ENCODE peak calls at places on chromosomes 5 and 9, in five cellular contexts. J, U, S, X and T are unnamed samples.

GRCh38 chr5:168471785-168472184 is 14.5 kb upstream of the RARS1 start:
- DNase-seq in J (no peak), U (no peak), S (no peak), X (no peak), T (no peak)

GRCh38 chr5:146620663-146621051 is 104.7 kb upstream of the GPR151 start:
- DNase-seq in J (no peak), U (no peak), S (no peak), X (peak), T (no peak)

GRCh38 chr5:150263801-150264621 is 25.6 kb downstream of the CAMK2A start:
- DNase-seq in J (peak), U (no peak), S (no peak), X (no peak), T (no peak)

GRCh38 chr9:124077915-124078572 is 66.5 kb downstream of the LHX2 start:
- DNase-seq in J (no peak), U (peak), S (no peak), X (no peak), T (no peak)

GRCh38 chr5:60844429-60844890 is 391 bp upstream of the ELOVL7 start:
- DNase-seq in J (no peak), U (peak), S (no peak), X (no peak), T (no peak)

GRCh38 chr9:23172979-23173637 is 652.9 kb downstream of the ELAVL2 start:
- DNase-seq in J (no peak), U (no peak), S (no peak), X (no peak), T (no peak)

GRCh38 chr9:130453487-130453886 is 8.7 kb downstream of the ASS1 start:
- DNase-seq in J (no peak), U (peak), S (no peak), X (no peak), T (peak)

GRCh38 chr9:70382709-70383605 is 31.5 kb downstream of the KLF9 start:
- DNase-seq in J (no peak), U (no peak), S (no peak), X (no peak), T (no peak)

GRCh38 chr9:126631254-126631653 is 17.5 kb downstream of the LMX1B start:
- DNase-seq in J (no peak), U (no peak), S (no peak), X (no peak), T (no peak)

GRCh38 chr5:13660072-13660471 is 284.4 kb downstream of the DNAH5 start:
- DNase-seq in J (peak), U (no peak), S (no peak), X (no peak), T (no peak)

GRCh38 chr5:111779260-111780254 is 22.6 kb upstream of the NREP start:
- DNase-seq in J (no peak), U (no peak), S (no peak), X (no peak), T (no peak)

GRCh38 chr5:149130121-149130931 is 11.0 kb upstream of the ABLIM3 start:
- DNase-seq in J (no peak), U (no peak), S (no peak), X (no peak), T (no peak)

GRCh38 chr9:81969971-81970370 is 18.6 kb upstream of the SPATA31D1 start:
- DNase-seq in J (no peak), U (no peak), S (no peak), X (no peak), T (no peak)

GRCh38 chr5:81778642-81779041 is 27.7 kb upstream of the SSBP2 start:
- DNase-seq in J (no peak), U (no peak), S (no peak), X (no peak), T (peak)

GRCh38 chr5:75566710-75567309 is 44.4 kb upstream of the ANKDD1B start:
- DNase-seq in J (peak), U (peak), S (peak), X (no peak), T (peak)

GRCh38 chr5:149605998-149606721 is 24.9 kb downstream of the ARHGEF37 start:
- DNase-seq in J (peak), U (no peak), S (peak), X (no peak), T (peak)

GRCh38 chr9:86483496-86483895 is 129.3 kb upstream of the TUT7 start:
- DNase-seq in J (no peak), U (no peak), S (no peak), X (no peak), T (no peak)

GRCh38 chr5:68176802-68177479 is 38.6 kb upstream of the PIK3R1 start:
- DNase-seq in J (no peak), U (no peak), S (no peak), X (no peak), T (no peak)

GRCh38 chr9:4774209-4774608 is 18.5 kb upstream of the RCL1 start:
- DNase-seq in J (peak), U (no peak), S (no peak), X (no peak), T (no peak)
- TF ChIP-seq HDAC2 in J (no peak), U (no peak), S (no peak), X (no peak), T (no peak)

GRCh38 chr5:59132131-59132530 is 549.3 kb downstream of the RAB3C start:
- DNase-seq in J (no peak), U (no peak), S (no peak), X (no peak), T (no peak)
- TF ChIP-seq HDAC2 in J (no peak), U (no peak), S (no peak), X (no peak), T (no peak)

GRCh38 chr5:23289162-23289561 is 218.2 kb upstream of the PRDM9 start:
- DNase-seq in J (no peak), U (no peak), S (no peak), X (no peak), T (no peak)
- TF ChIP-seq HDAC2 in J (no peak), U (no peak), S (no peak), X (no peak), T (no peak)

GRCh38 chr5:154295551-154295950 is 105.0 kb downstream of the GALNT10 start:
- DNase-seq in J (no peak), U (no peak), S (no peak), X (no peak), T (no peak)
- TF ChIP-seq HDAC2 in J (no peak), U (no peak), S (no peak), X (no peak), T (no peak)

DNA sequence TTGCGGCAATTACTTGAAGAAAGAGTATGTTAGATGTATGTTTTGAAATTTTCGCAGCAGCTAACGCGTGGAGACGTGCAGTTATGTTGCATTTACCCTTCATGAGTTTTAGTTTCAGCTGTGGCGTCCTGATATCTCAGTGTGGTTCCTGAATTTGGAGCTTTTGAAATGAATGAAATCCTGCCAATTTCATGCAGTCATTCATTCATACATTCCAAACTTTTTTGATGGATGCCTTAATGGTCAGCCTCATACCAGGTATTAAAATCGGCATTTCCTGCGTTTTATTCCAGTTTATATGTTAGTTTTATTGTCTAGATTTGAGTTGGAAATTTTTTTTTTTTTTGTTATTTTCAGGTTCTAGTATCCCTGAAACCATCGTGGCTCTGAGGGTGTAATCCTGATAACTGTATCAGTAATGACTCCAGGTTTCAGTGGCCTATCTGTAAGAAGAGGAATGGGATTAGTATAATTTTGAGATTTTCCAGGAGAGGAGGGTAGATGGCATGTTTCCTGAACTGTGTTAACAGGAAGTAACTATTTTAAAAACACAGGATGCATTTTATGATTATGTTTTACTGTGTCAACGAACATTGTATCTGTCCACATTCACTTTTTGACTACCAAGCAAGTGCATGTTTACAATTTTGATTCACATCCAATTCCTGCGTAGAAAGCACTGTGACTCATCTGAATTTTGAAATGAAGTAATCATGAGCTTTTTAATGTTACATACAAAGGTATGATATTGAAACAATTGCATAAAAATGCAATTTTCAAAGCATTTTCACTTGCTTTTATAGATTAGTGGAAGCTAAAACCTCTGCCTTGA is 1.0 kb downstream of the FOCAD start:
- DNase-seq in J (peak), U (no peak), S (no peak), X (no peak), T (no peak)
- TF ChIP-seq HDAC2 in J (no peak), U (no peak), S (no peak), X (no peak), T (no peak)

DNA sequence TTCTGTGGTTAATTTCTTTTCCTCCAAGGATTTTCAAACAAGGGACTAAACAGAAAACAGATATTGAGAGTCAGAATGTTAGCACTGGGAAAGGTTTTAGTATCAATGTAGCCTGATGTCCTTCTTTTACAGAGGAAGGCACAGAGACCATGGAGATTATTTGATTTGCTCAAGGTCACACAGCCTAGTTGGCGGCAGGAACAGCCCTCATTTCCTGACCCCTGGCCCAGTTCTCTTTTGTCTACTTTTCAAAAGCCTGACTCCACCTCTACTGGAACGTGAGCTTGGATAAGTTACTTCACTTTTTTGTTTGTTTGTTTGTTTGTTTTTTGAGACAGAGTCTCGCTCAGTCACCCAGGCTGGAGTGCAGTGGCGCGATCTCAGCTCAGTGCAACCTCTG is 6.6 kb upstream of the NRG2 start:
- DNase-seq in J (no peak), U (no peak), S (no peak), X (no peak), T (no peak)
- TF ChIP-seq HDAC2 in J (no peak), U (no peak), S (no peak), X (no peak), T (no peak)

GRCh38 chr9:95108777-95109176 is 208.7 kb downstream of the FANCC start:
- DNase-seq in J (no peak), U (no peak), S (no peak), X (no peak), T (no peak)
- TF ChIP-seq HDAC2 in J (no peak), U (no peak), S (no peak), X (no peak), T (no peak)

DNA sequence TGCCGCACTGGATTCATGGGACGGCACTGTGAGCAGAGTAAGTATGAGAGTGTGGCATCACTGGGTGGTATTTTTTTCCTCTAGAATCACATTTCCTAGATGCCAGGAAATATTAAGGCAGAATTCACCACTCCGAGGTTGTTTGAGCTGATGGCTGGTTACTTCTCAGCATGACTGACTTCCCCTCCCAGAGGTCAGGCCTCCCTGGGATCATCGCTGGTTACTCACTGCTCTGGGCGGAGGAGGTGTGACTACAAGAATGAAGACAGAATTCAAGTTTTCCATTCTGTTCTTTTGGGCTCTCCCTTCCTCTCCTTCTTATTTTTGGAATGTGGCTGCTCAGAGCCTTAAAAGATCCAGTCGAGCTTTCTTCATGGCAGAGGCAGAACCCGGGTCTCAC is 76.6 kb upstream of the PRRC1 start:
- DNase-seq in J (no peak), U (no peak), S (no peak), X (no peak), T (no peak)
- TF ChIP-seq HDAC2 in J (no peak), U (no peak), S (no peak), X (no peak), T (no peak)

GRCh38 chr5:66872688-66873333 is 276.6 kb downstream of the MAST4 start:
- DNase-seq in J (no peak), U (no peak), S (no peak), X (no peak), T (no peak)
- TF ChIP-seq HDAC2 in J (no peak), U (no peak), S (no peak), X (no peak), T (no peak)

DNA sequence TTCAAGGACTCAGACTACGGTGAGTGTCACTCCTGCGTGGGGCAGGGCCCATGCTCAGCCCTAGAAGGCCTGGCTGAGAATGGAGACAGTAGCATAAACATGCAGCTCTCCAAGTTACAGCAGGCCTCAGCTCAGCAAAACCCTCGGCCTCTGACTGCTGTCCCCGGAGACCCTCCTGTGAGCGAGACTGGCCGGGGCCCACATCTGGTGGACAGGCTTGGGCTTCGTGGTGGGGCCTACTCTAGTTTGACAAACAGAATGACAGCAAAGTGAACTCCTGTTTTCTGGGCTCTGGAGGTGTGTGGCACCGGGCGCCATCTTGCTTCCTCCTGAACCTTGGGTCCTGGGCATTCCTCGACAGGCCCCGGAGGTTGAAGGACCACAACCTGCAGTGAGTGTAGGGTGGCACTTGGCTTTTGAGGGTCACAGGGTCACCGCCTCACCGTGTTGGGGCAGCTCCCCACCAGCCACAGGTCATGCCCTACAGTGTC is 97.5 kb downstream of the PHF2 start:
- DNase-seq in J (no peak), U (no peak), S (no peak), X (no peak), T (no peak)
- TF ChIP-seq HDAC2 in J (no peak), U (no peak), S (no peak), X (no peak), T (no peak)